ENCODE peak calls at places on chromosomes 4 and X, in seven cellular contexts. V is NCI-H748 treated with DMSO at 0.1 percent for 48 hours, D is IMR-90, K is WERI-Rb-1, M is anterior cingulate cortex, G is brain microvascular endothelial cell, P is fibroblast of the conjunctiva. H is an unnamed sample.

GRCh38 chr4:144720491-144720890 is 74.5 kb downstream of the HHIP start:
- DNase-seq in V (no peak), D (no peak), K (no peak), M (no peak), G (no peak), P (no peak), H (no peak)

GRCh38 chr4:7161721-7162214 is 30.6 kb upstream of the SORCS2 start:
- DNase-seq in V (no peak), D (no peak), K (no peak), M (no peak), G (no peak), P (peak; percentile 18), H (no peak)

GRCh38 chr4:19947349-19947748 is 304.4 kb upstream of the SLIT2 start:
- DNase-seq in V (no peak), D (peak; percentile 74), K (no peak), M (no peak), G (peak; percentile 76), P (peak; percentile 10), H (no peak)

GRCh38 chr4:118774321-118774720 is 61.6 kb downstream of the SEC24D start:
- DNase-seq in V (no peak), D (no peak), K (no peak), M (no peak), G (no peak), P (no peak), H (no peak)

GRCh38 chr4:38802561-38803355 is 1.8 kb downstream of the TLR1 start:
- DNase-seq in V (no peak), D (no peak), K (no peak), M (no peak), G (no peak), P (no peak), H (no peak)

GRCh38 chr4:82431026-82431745 is 796 bp downstream of the ENOPH1 start:
- DNase-seq in V (no peak), D (peak; percentile 39), K (peak; percentile 28), M (peak; percentile 43), G (peak; percentile 16), P (no peak), H (peak; percentile 23)

GRCh38 chrX:101595739-101596419 is 21.9 kb downstream of the ARMCX6 start:
- DNase-seq in V (peak; percentile 31), D (peak; percentile 75), K (peak; percentile 27), M (no peak), G (peak; percentile 40), P (peak; percentile 66), H (no peak)

GRCh38 chrX:39692796-39693195 is 405.0 kb downstream of the BCOR start:
- DNase-seq in V (no peak), D (no peak), K (no peak), M (no peak), G (no peak), P (no peak), H (no peak)

GRCh38 chr4:183098080-183098722 is 856 bp upstream of the WWC2 start:
- DNase-seq in V (no peak), D (peak; percentile 50), K (no peak), M (peak; percentile 1), G (peak; percentile 29), P (no peak), H (no peak)

GRCh38 chr4:26075588-26075987 is 161.6 kb downstream of the SMIM20 start:
- DNase-seq in V (no peak), D (no peak), K (no peak), M (no peak), G (no peak), P (no peak), H (no peak)

GRCh38 chr4:125313989-125314602 is 659 bp upstream of the FAT4 start:
- DNase-seq in V (no peak), D (peak; percentile 8), K (peak; percentile 25), M (peak; percentile 44), G (no peak), P (no peak), H (no peak)

GRCh38 chr4:119314356-119314755 is 7.6 kb downstream of the FABP2 start:
- DNase-seq in V (peak; percentile 45), D (peak; percentile 59), K (peak; percentile 38), M (no peak), G (no peak), P (peak; percentile 31), H (no peak)

GRCh38 chr4:3310301-3311094 is 17.7 kb downstream of the RGS12 start:
- DNase-seq in V (no peak), D (no peak), K (no peak), M (no peak), G (no peak), P (no peak), H (no peak)

GRCh38 chr4:75099321-75099720 is 166.4 kb downstream of the PARM1 start:
- DNase-seq in V (no peak), D (no peak), K (no peak), M (no peak), G (no peak), P (no peak), H (no peak)

GRCh38 chr4:6963139-6963611 is 53.5 kb downstream of the TBC1D14 start:
- DNase-seq in V (no peak), D (peak; percentile 52), K (no peak), M (no peak), G (peak; percentile 13), P (no peak), H (no peak)

GRCh38 chrX:97252111-97252510 is 368.4 kb downstream of the RPA4 start:
- DNase-seq in V (no peak), D (no peak), K (no peak), M (no peak), G (no peak), P (no peak), H (no peak)

GRCh38 chr4:59597536-59598232 is 1602.4 kb upstream of the ADGRL3 start:
- DNase-seq in V (no peak), D (no peak), K (no peak), M (no peak), G (no peak), P (no peak), H (peak; percentile 76)

H was measured in hypothalamus.